ENCODE peak calls at places on chromosomes 6 and 20, in eight cellular contexts. C is NCI-H460; N is nephron progenitor cell; Q is stimulated activated CD4-positive, alpha-beta T cell treated with anti-CD3 and anti-CD28 coated beads, TNF-alpha, amount 100 ng/mL, for 48 hours; K is ecto neural progenitor cell; T is ovary; V is astrocyte; X is AG08396. J is an unnamed sample.

GRCh38 chr6:7535498-7535897 is 6.0 kb upstream of the DSP start:
- DNase-seq in K (no peak), C (no peak), Q (no peak), X (peak; percentile 23), T (no peak), V (peak; percentile 42), N (no peak), J (no peak)

GRCh38 chr6:816510-817084 is 123.7 kb upstream of the EXOC2 start:
- DNase-seq in X (no peak), V (no peak), C (no peak), N (no peak), Q (peak; percentile 33), K (no peak), T (no peak), J (no peak)

GRCh38 chr20:1633535-1633934 is 13.7 kb upstream of the SIRPB1 start:
- DNase-seq in Q (no peak), C (no peak), T (no peak), N (no peak), V (peak; percentile 22), X (no peak), K (no peak), J (no peak)

GRCh38 chr20:15328084-15328483 is 990.7 kb upstream of the FLRT3 start:
- DNase-seq in X (no peak), T (no peak), C (no peak), V (no peak), N (no peak), K (no peak), Q (no peak), J (no peak)

GRCh38 chr20:507933-508332 is 35.7 kb downstream of the CSNK2A1 start:
- DNase-seq in C (no peak), Q (no peak), N (no peak), X (no peak), V (peak; percentile 44), T (no peak), K (no peak), J (no peak)

GRCh38 chr6:99613398-99613704 is 6.7 kb downstream of the PRDM13 start:
- DNase-seq in V (no peak), C (no peak), X (peak; percentile 63), T (no peak), K (peak; percentile 86), N (peak; percentile 79), Q (no peak), J (peak; percentile 86)

GRCh38 chr6:152124432-152125074 is 317.1 kb downstream of the ESR1 start:
- DNase-seq in X (peak; percentile 62), K (no peak), V (peak; percentile 50), Q (no peak), N (no peak), T (no peak), C (peak; percentile 43), J (no peak)

GRCh38 chr20:57851025-57851682 is 141.3 kb upstream of the PMEPA1 start:
- DNase-seq in V (no peak), K (peak; percentile 29), Q (no peak), N (no peak), X (no peak), C (no peak), T (no peak), J (no peak)

GRCh38 chr6:6996124-6996523 is 111.6 kb upstream of the RREB1 start:
- DNase-seq in T (no peak), N (no peak), V (no peak), Q (no peak), X (no peak), C (no peak), K (no peak), J (no peak)

GRCh38 chr20:12453711-12454110 is 536.0 kb downstream of the BTBD3 start:
- DNase-seq in N (no peak), K (no peak), C (no peak), V (no peak), T (no peak), X (no peak), Q (no peak), J (no peak)

GRCh38 chr6:108114861-108115597 is 40.5 kb upstream of the OSTM1 start:
- DNase-seq in T (peak; percentile 56), Q (peak; percentile 41), V (peak; percentile 76), N (peak; percentile 63), X (peak; percentile 65), K (peak; percentile 85), C (no peak), J (peak; percentile 79)

GRCh38 chr6:79813854-79814477 is 133.4 kb downstream of the ELOVL4 start:
- DNase-seq in V (peak; percentile 37), N (peak; percentile 83), C (peak; percentile 56), K (peak; percentile 72), X (peak; percentile 61), Q (peak; percentile 56), T (peak; percentile 56), J (no peak)

GRCh38 chr6:169229611-169230321 is 23.9 kb downstream of the THBS2 start:
- DNase-seq in C (no peak), K (no peak), T (peak; percentile 14), N (no peak), V (peak; percentile 72), Q (no peak), X (no peak), J (no peak)

GRCh38 chr6:32973934-32974333 is 5.5 kb downstream of the BRD2 start:
- DNase-seq in C (no peak), N (no peak), T (no peak), Q (no peak), K (no peak), X (peak; percentile 59), V (peak; percentile 49), J (no peak)

GRCh38 chr20:62636446-62636845 is 5.9 kb upstream of the SLCO4A1 start:
- DNase-seq in V (no peak), C (no peak), X (no peak), K (no peak), T (no peak), Q (no peak), N (no peak), J (no peak)

GRCh38 chr6:160139420-160139851 is 17.8 kb downstream of the SLC22A1 start:
- DNase-seq in X (peak; percentile 68), N (no peak), K (no peak), T (peak; percentile 53), Q (no peak), C (no peak), V (peak; percentile 86), J (no peak)

GRCh38 chr20:19786311-19786710 is 28.3 kb downstream of the RIN2 start:
- DNase-seq in K (peak; percentile 59), X (peak; percentile 39), Q (no peak), N (no peak), T (no peak), C (no peak), V (peak; percentile 98), J (no peak)

GRCh38 chr20:31695849-31696804 is 26.5 kb downstream of the BCL2L1 start:
- DNase-seq in V (peak; percentile 65), X (peak; percentile 73), C (peak; percentile 53), K (no peak), N (no peak), Q (no peak), T (no peak), J (no peak)

GRCh38 chr20:52130406-52130805 is 61.2 kb downstream of the ZFP64 start:
- DNase-seq in X (no peak), K (no peak), V (no peak), Q (no peak), N (no peak), C (no peak), T (no peak), J (no peak)

GRCh38 chr6:137978252-137978896 is 111.3 kb downstream of the TNFAIP3 start:
- DNase-seq in K (no peak), N (no peak), C (no peak), X (no peak), Q (no peak), T (no peak), V (no peak), J (no peak)